ENCODE peak calls at places on chromosomes 7 and 10, in four cellular contexts. E is K562, C is SK-N-SH, R is HepG2. K is an unnamed sample.

GRCh38 chr7:99642099-99642498 is 25.4 kb downstream of the ZSCAN25 start:
- DNase-seq in E (no peak), C (no peak), R (no peak), K (no peak)

GRCh38 chr7:123535517-123535916 is 1.1 kb upstream of the IQUB start:
- DNase-seq in E (no peak), C (no peak), R (no peak), K (no peak)

GRCh38 chr7:40330408-40330807 is 195.6 kb downstream of the SUGCT start:
- DNase-seq in E (no peak), C (no peak), R (no peak), K (no peak)

GRCh38 chr7:4383584-4383983 is 298.5 kb upstream of the FOXK1 start:
- DNase-seq in E (no peak), C (no peak), R (no peak), K (no peak)

GRCh38 chr10:73042130-73042529 is 54.5 kb downstream of the P4HA1 start:
- DNase-seq in E (no peak), C (no peak), R (no peak), K (no peak)

GRCh38 chr10:113080621-113081229 is 130.7 kb downstream of the TCF7L2 start:
- DNase-seq in E (no peak), C (no peak), R (no peak), K (no peak)

GRCh38 chr7:128247640-128248194 is 6.6 kb downstream of the LEP start:
- DNase-seq in E (no peak), C (no peak), R (no peak), K (peak)

GRCh38 chr10:73858013-73858708 is 16.2 kb downstream of the CAMK2G start:
- DNase-seq in E (no peak), C (no peak), R (no peak), K (no peak)

GRCh38 chr10:11336703-11337102 is 274.7 kb downstream of the USP6NL start:
- DNase-seq in E (no peak), C (no peak), R (peak), K (no peak)

GRCh38 chr7:100090527-100091410 is 2.0 kb downstream of the COPS6 start:
- DNase-seq in E (no peak), C (peak), R (no peak), K (no peak)

GRCh38 chr10:75771606-75772005 is 340.2 kb downstream of the LRMDA start:
- DNase-seq in E (no peak), C (no peak), R (no peak), K (no peak)

GRCh38 chr7:44184221-44184873 is 4.9 kb downstream of the GCK start:
- DNase-seq in E (no peak), C (no peak), R (no peak), K (peak)

GRCh38 chr7:158106272-158106671 is 481.4 kb downstream of the PTPRN2 start:
- DNase-seq in E (no peak), C (no peak), R (no peak), K (no peak)

GRCh38 chr7:104643587-104644217 is 315.3 kb downstream of the LHFPL3 start:
- DNase-seq in E (peak), C (peak), R (peak), K (peak)

GRCh38 chr7:132881317-132881716 is 200.6 kb downstream of the CHCHD3 start:
- DNase-seq in E (no peak), C (peak), R (no peak), K (no peak)

GRCh38 chr7:137865764-137866163 is 19.0 kb upstream of the DGKI start:
- DNase-seq in E (no peak), C (no peak), R (no peak), K (no peak)

GRCh38 chr10:33216661-33217427 is 117.6 kb downstream of the NRP1 start:
- DNase-seq in E (no peak), C (peak), R (peak), K (no peak)

GRCh38 chr7:57775396-57776088 is 325.6 kb downstream of the ZNF716 start:
- DNase-seq in E (no peak), C (no peak), R (no peak), K (no peak)

GRCh38 chr7:18860226-18860625 is 257.2 kb downstream of the TWIST1 start:
- DNase-seq in E (no peak), C (no peak), R (no peak), K (no peak)

GRCh38 chr7:45394117-45394708 is 180.0 kb upstream of the ADCY1 start:
- DNase-seq in E (no peak), C (no peak), R (no peak), K (no peak)

GRCh38 chr7:112129655-112130323 is 76.4 kb downstream of the DOCK4 start:
- DNase-seq in E (no peak), C (no peak), R (peak), K (no peak)

GRCh38 chr10:67086324-67087139 is 160.7 kb downstream of the LRRTM3 start:
- DNase-seq in E (no peak), C (no peak), R (no peak), K (no peak)

GRCh38 chr7:150788474-150789269 is 11.5 kb downstream of the TMEM176B start:
- DNase-seq in E (no peak), C (peak), R (no peak), K (no peak)

GRCh38 chr10:107157071-107157470 is 7.4 kb downstream of the SORCS1 start:
- DNase-seq in E (no peak), C (no peak), R (no peak), K (no peak)

GRCh38 chr10:88070080-88070880 is 206.9 kb downstream of the PTEN start:
- DNase-seq in E (no peak), C (no peak), R (no peak), K (no peak)

DNA sequence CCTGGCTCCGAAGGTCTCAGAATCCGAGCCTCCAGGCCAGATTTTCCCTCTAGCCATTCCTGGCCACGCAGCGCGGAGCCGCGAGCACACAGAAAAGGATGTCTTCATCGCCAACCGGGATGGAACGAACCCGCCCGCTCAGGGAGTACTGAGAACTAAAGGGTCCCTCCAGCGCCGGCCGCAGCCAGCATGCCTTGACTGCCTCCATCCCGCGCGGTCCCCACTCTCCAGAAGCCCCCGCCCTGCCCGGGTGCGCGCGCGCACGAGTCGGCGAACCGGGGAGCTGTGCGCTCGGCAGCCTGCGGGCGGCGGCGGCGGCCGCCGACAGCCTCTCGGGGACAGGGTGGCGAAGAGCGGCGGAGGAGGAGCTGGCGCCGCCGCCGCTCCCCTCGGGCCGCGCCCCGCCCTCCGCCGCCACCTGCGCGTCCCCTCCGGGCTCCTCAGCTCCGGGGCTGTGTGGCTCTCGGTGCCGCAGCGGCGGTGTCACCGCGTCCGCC is 640 bp upstream of the GALNT17 start:
- DNase-seq in E (no peak), C (peak), R (no peak), K (no peak)
- H3K9ac ChIP-seq in E (no peak), C (no peak), R (no peak), K (no peak)

DNA sequence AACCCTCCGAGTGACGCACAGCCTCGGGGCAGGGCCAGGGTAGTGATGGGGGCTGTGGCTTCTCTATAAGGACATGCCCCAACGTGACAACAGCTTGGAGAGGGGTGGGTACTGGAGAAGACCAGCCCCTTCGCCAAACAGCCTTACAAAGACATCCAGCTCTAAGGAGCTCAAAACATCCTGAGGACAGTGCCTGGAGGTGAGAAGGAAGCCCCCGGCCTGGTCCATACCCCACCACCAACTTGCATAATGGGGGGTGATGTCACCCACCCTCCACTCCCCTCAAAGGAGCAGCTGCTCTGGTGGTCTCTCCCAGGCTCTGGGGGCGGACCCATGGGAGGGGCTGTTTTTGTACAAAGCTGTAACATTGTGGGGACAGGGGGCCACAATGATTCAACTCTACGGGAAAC is 15.1 kb downstream of the PRSS2 start:
- DNase-seq in E (no peak), C (no peak), R (no peak), K (no peak)
- TF ChIP-seq SIN3A in E (no peak), C (no peak), R (no peak), K (no peak)

DNA sequence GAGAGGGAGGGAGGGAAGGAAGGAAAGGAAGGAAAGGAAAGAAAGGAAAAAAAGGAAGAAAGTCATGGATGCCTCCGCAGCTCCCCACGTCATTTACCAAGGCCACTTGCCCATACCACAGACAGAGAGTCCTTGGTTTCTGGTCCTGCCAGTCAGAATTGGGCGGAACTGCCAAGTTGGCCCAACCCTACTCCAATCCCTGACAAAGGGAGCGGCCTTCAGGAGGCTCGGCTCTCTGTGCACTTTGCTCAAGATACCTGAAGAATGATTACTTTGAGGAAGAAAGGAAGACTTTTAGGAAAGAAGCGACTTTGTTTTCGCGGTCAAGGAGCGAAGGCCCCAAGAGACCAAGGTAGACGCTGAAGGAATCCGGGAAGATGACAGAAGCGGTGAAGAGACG is 49.1 kb upstream of the FXYD4 start:
- DNase-seq in E (no peak), C (no peak), R (no peak), K (no peak)
- TF ChIP-seq ELF1 in E (no peak), C (no peak), R (no peak), K (no peak)

DNA sequence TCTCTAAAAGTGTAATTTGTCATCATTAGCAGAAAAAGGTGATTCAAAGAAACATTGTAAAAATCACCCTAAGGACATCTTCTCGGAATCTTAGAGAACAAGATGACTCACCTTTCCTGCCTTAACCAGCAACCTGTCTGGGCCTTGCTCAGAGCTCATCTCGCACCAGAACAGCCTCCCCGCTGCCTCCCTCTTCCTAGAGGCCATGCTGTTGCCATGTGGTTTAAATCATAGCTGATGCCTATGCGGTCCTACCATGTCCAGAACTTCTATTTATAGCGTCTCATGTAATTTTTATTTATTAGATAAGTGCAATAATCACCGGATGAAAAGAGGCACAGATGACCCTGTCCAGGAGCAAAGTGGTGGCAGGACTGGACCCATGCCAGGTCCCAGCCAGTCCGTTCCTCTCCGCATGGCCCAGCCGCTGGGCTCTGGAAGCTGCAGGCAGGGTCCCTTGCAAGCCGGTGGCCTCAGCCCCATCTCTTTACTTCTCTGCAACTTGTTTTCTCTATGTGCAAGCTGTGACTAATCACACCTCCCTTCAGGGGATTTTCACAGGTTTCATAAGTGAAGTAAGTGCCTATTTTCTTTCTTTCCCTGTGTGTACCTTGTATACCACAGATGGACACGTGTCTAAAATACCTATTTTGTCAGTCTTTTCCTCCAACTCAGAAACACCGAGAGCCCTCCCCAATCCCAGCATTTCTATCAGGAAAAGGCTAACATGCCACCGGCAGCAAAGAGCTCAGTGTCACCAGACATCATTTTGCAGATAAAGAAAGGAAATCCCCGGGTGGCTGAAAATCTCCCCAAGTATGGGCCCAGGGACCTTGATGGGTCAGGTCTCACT is 27.1 kb downstream of the KLF6 start:
- DNase-seq in E (no peak), C (peak), R (no peak), K (no peak)
- H3K9ac ChIP-seq in E (no peak), C (no peak), R (no peak), K (no peak)

GRCh38 chr10:132166216-132166950 is 20.4 kb upstream of the DPYSL4 start:
- DNase-seq in E (no peak), C (no peak), R (no peak), K (no peak)

GRCh38 chr10:132163826-132164515 is 22.8 kb upstream of the DPYSL4 start:
- DNase-seq in E (no peak), C (no peak), R (no peak), K (no peak)

GRCh38 chr10:132167041-132167674 is 19.6 kb upstream of the DPYSL4 start:
- DNase-seq in E (no peak), C (no peak), R (no peak), K (no peak)

GRCh38 chr10:132164801-132165278 is 21.9 kb upstream of the DPYSL4 start:
- DNase-seq in E (no peak), C (no peak), R (peak), K (no peak)

GRCh38 chr10:132165416-132165980 is 21.2 kb upstream of the DPYSL4 start:
- DNase-seq in E (no peak), C (no peak), R (no peak), K (no peak)
- TF ChIP-seq SIN3A in E (no peak), C (no peak), R (no peak), K (no peak)

DNA sequence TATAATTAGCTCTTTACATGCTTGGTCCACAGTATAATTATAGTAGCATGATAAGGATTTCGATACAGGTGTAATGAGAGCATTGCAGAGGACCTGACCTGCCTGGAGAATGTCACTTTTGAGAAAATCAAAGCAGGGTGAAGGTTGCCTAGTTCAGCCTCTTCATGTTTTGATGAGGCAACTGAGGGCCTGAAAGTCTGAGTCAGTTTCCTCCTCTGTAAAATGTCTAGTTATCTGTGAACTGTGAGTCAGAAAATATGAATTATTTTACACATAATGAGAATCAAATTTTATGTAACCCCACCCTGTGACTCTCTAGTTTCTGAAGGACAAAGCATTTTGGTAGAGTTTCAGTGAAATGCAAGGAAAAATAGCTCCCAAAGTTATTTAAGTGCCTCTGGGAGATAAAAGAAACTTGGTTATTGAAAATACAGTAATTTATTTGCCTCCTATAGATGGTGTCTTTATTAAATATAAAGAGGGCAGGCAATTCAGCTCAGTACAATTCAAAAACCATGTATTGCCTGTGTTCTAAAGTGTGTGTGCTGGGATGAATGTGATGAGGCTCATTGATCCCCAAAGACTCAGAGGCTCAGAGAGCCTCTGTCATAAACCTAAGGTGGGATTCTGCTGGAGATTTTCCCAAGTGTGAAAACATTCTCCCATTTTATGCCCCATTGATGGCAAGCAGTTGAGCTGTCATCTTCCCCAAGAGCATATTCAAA is 37.3 kb upstream of the SAMD9L start:
- DNase-seq in E (no peak), C (no peak), R (no peak), K (no peak)
- TF ChIP-seq ELF1 in E (no peak), C (no peak), R (no peak), K (no peak)

GRCh38 chr10:62528441-62528840 is 154.3 kb downstream of the ZNF365 start:
- DNase-seq in E (no peak), C (no peak), R (no peak), K (no peak)
- H3K9ac ChIP-seq in E (no peak), C (no peak), R (no peak), K (no peak)

DNA sequence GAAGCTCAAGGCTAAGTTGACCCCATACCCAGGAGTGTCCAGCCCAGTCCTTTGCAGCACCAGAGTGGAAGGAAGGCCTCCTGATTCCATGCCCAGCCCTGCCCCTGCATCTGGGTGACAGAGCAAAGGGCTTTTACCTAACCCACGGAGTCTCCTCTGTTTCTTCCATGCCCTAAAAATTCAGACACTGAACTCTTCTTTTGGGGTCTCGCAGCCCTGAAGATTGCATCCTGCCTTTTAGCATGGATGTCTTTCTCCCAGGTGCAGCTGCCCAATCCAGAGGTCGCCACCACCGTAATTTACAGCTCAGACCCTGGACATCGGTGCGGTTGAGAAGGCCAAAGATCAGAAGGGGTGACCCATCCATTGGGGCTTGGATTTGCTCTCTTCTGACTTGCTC is 50.8 kb downstream of the CXCL12 start:
- DNase-seq in E (no peak), C (no peak), R (no peak), K (no peak)
- TF ChIP-seq SIN3A in E (no peak), C (no peak), R (no peak), K (no peak)

GRCh38 chr10:69629897-69630650 is at the start of gene FAM241B:
- DNase-seq in E (peak), C (peak), R (no peak), K (peak)
- TF ChIP-seq ELF1 in E (no peak), C (no peak), R (peak), K (no peak)

DNA sequence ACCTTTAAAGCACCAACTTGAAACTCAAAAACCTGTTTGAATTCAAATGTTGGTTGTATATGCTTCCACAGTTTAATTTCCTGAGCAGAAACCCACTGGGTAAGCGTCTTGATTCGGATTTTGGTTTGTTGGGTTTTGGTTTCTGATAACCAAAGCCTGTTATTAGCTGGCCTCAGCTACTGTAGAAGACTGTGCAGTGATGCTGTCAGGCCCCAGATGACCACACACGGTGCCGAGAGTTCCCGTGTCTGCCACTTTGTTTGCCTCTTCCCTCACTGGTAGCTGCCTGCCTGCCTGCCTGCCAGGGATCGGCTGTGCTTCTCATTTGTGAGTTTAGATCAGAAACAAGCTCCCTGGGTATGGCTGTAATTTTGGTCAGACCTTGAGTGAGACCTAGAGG is 5.6 kb downstream of the MDH2 start:
- DNase-seq in E (no peak), C (no peak), R (no peak), K (no peak)
- H3K9ac ChIP-seq in E (no peak), C (no peak), R (no peak), K (no peak)

K was measured in HCT116.